ENCODE peak calls at places on chromosome 6, in four cellular contexts. One of them, this sample, is unnamed.

GRCh38 chr6:136541395-136541794 is 8.8 kb downstream of the MAP7 start:
- DNase-seq in ELR: no peak
- DNase-seq in CD8-positive, alpha-beta memory T cell: no peak
- DNase-seq in amygdala: no peak
- DNase-seq in this sample: no peak

GRCh38 chr6:62367601-62368000 is 81.6 kb upstream of the KHDRBS2 start:
- DNase-seq in ELR: no peak
- DNase-seq in CD8-positive, alpha-beta memory T cell: no peak
- DNase-seq in amygdala: no peak
- DNase-seq in this sample: peak; percentile 66

GRCh38 chr6:104789770-104790190 is 69.9 kb downstream of the HACE1 start:
- DNase-seq in ELR: peak; percentile 72
- DNase-seq in CD8-positive, alpha-beta memory T cell: no peak
- DNase-seq in amygdala: no peak
- DNase-seq in this sample: no peak

GRCh38 chr6:157443066-157443800 is 62.2 kb downstream of the ZDHHC14 start:
- DNase-seq in ELR: peak; percentile 84
- DNase-seq in CD8-positive, alpha-beta memory T cell: no peak
- DNase-seq in amygdala: no peak
- DNase-seq in this sample: no peak

GRCh38 chr6:68572525-68572924 is 62.6 kb upstream of the ADGRB3 start:
- DNase-seq in ELR: peak; percentile 27
- DNase-seq in CD8-positive, alpha-beta memory T cell: no peak
- DNase-seq in amygdala: no peak
- DNase-seq in this sample: no peak

GRCh38 chr6:142886431-142887170 is 58.4 kb downstream of the HIVEP2 start:
- DNase-seq in ELR: peak; percentile 80
- DNase-seq in CD8-positive, alpha-beta memory T cell: no peak
- DNase-seq in amygdala: no peak
- DNase-seq in this sample: peak; percentile 68

GRCh38 chr6:150207931-150208570 is 65.2 kb downstream of the PPP1R14C start:
- DNase-seq in ELR: no peak
- DNase-seq in CD8-positive, alpha-beta memory T cell: no peak
- DNase-seq in amygdala: no peak
- DNase-seq in this sample: no peak

GRCh38 chr6:128600397-128600951 is 80.1 kb upstream of the PTPRK start:
- DNase-seq in ELR: peak; percentile 97
- DNase-seq in CD8-positive, alpha-beta memory T cell: no peak
- DNase-seq in amygdala: no peak
- DNase-seq in this sample: no peak

GRCh38 chr6:123808556-123808955 is 4.9 kb downstream of the NKAIN2 start:
- DNase-seq in ELR: no peak
- DNase-seq in CD8-positive, alpha-beta memory T cell: no peak
- DNase-seq in amygdala: peak; percentile 5
- DNase-seq in this sample: no peak

This sample was measured in naive B cell.